ENCODE peak calls at places on chromosomes 4 and X, in ten cellular contexts. H is stimulated activated CD4-positive, alpha-beta T cell treated with anti-CD3 and anti-CD28 coated beads, TNF-alpha, amount 100 ng/mL, for 4 hours; R is OCI-M1; X is activated CD4-positive, alpha-beta T cell treated with anti-CD3 and anti-CD28 coated beads for 48 hours; O is CD4-positive, CD25-positive, alpha-beta regulatory T cell; Z is midbrain; B is epithelial cell of esophagus; J is NCI-H2107; V is DMS53; P is stromal cell of bone marrow. Q is an unnamed sample.

GRCh38 chr4:75679876-75680575 is 6.8 kb upstream of the G3BP2 start:
- DNase-seq in H (no peak), R (peak), X (no peak), O (no peak), Z (no peak), B (no peak), J (no peak), V (no peak), P (no peak), Q (no peak)

GRCh38 chrX:39309018-39309620 is 507.9 kb downstream of the MID1IP1 start:
- DNase-seq in H (peak), R (no peak), X (peak), O (peak), Z (no peak), B (peak), J (no peak), V (peak), P (no peak), Q (no peak)

GRCh38 chr4:104592894-104593470 is 98.3 kb upstream of the CXXC4 start:
- DNase-seq in H (no peak), R (no peak), X (no peak), O (no peak), Z (no peak), B (no peak), J (no peak), V (peak), P (peak), Q (no peak)

GRCh38 chr4:69025191-69025998 is 70.9 kb upstream of the UGT2B7 start:
- DNase-seq in H (no peak), R (peak), X (no peak), O (no peak), Z (no peak), B (peak), J (no peak), V (peak), P (no peak), Q (peak)

GRCh38 chr4:151489462-151490203 is 80.7 kb downstream of the FHIP1A start:
- DNase-seq in H (no peak), R (no peak), X (no peak), O (no peak), Z (no peak), B (no peak), J (no peak), V (peak), P (no peak), Q (no peak)

GRCh38 chr4:45580306-45580705 is 543.5 kb downstream of the GABRG1 start:
- DNase-seq in H (no peak), R (no peak), X (no peak), O (no peak), Z (no peak), B (no peak), J (no peak), V (peak), P (no peak), Q (no peak)

GRCh38 chr4:93834371-93835066 is 6.0 kb downstream of the ATOH1 start:
- DNase-seq in H (no peak), R (no peak), X (no peak), O (no peak), Z (no peak), B (no peak), J (no peak), V (no peak), P (no peak), Q (no peak)

GRCh38 chr4:138540056-138540800 is 298.1 kb upstream of the SLC7A11 start:
- DNase-seq in H (no peak), R (no peak), X (no peak), O (no peak), Z (no peak), B (peak), J (no peak), V (no peak), P (peak), Q (no peak)

GRCh38 chrX:154482786-154483185 is 3.6 kb downstream of the UBL4A start:
- DNase-seq in H (no peak), R (no peak), X (no peak), O (no peak), Z (no peak), B (no peak), J (no peak), V (no peak), P (no peak), Q (no peak)

GRCh38 chr4:115234405-115235093 is 121.1 kb upstream of the NDST4 start:
- DNase-seq in H (no peak), R (peak), X (no peak), O (no peak), Z (peak), B (peak), J (no peak), V (peak), P (no peak), Q (peak)

GRCh38 chr4:185247151-185247550 is 37.8 kb downstream of the SNX25 start:
- DNase-seq in H (no peak), R (peak), X (no peak), O (no peak), Z (no peak), B (no peak), J (no peak), V (no peak), P (no peak), Q (no peak)

GRCh38 chr4:6802050-6802449 is 19.5 kb downstream of the KIAA0232 start:
- DNase-seq in H (no peak), R (no peak), X (no peak), O (no peak), Z (no peak), B (no peak), J (no peak), V (no peak), P (no peak), Q (no peak)

GRCh38 chr4:7831330-7831729 is 108.3 kb downstream of the AFAP1 start:
- DNase-seq in H (no peak), R (peak), X (peak), O (peak), Z (no peak), B (no peak), J (no peak), V (no peak), P (peak), Q (no peak)

GRCh38 chr4:94595880-94596483 is 144.2 kb downstream of the PDLIM5 start:
- DNase-seq in H (no peak), R (peak), X (no peak), O (peak), Z (peak), B (peak), J (peak), V (peak), P (peak), Q (peak)

GRCh38 chrX:110941906-110942305 is 146.3 kb upstream of the CHRDL1 start:
- DNase-seq in H (no peak), R (no peak), X (no peak), O (no peak), Z (no peak), B (peak), J (no peak), V (no peak), P (no peak), Q (no peak)

GRCh38 chr4:95367824-95368223 is 180.9 kb downstream of the UNC5C start:
- DNase-seq in H (no peak), R (no peak), X (no peak), O (no peak), Z (no peak), B (no peak), J (no peak), V (no peak), P (no peak), Q (no peak)

GRCh38 chr4:141660880-141661279 is 24.5 kb downstream of the IL15 start:
- DNase-seq in H (no peak), R (no peak), X (no peak), O (no peak), Z (no peak), B (no peak), J (no peak), V (no peak), P (no peak), Q (no peak)

Q was measured in HT-29.